ENCODE peak calls at places on chromosomes 16 and 17, in six cellular contexts. K is IMR-90, L is H1, T is mesenchymal stem cell, U is mesendoderm, J is neuronal stem cell. P is an unnamed sample.

GRCh38 chr16:47052666-47053640 is 79.5 kb upstream of the DNAJA2 start:
- DNase-seq in L (no peak), T (no peak), K (no peak), U (no peak), J (no peak), P (no peak)

GRCh38 chr17:78674595-78675315 is 97.6 kb upstream of the DNAH17 start:
- DNase-seq in K (no peak), U (peak), L (peak), J (no peak), T (no peak), P (no peak)

GRCh38 chr16:64278196-64278595 is 843.7 kb downstream of the CDH11 start:
- DNase-seq in K (peak), U (no peak), T (peak), L (no peak), J (no peak), P (no peak)

GRCh38 chr17:40791808-40792436 is 7.8 kb downstream of the KRT28 start:
- DNase-seq in J (peak), L (no peak), K (peak), T (peak), U (peak), P (peak)

GRCh38 chr16:58010886-58011285 is 9.7 kb downstream of the USB1 start:
- DNase-seq in T (no peak), J (no peak), K (no peak), L (no peak), U (peak), P (no peak)

GRCh38 chr16:85129846-85130706 is 17.8 kb upstream of the CIBAR2 start:
- DNase-seq in T (peak), U (no peak), J (no peak), K (peak), L (no peak), P (no peak)

GRCh38 chr17:77861981-77862645 is 96.4 kb upstream of the TNRC6C start:
- DNase-seq in L (no peak), K (no peak), U (no peak), J (no peak), T (no peak), P (no peak)

GRCh38 chr16:55035956-55036355 is 105.3 kb downstream of the IRX5 start:
- DNase-seq in J (no peak), T (no peak), L (peak), U (no peak), K (peak), P (no peak)

GRCh38 chr17:32449963-32450362 is 5.7 kb downstream of the PSMD11 start:
- DNase-seq in J (no peak), L (no peak), K (no peak), T (no peak), U (no peak), P (no peak)

GRCh38 chr16:20884240-20884556 is 16.0 kb downstream of the DCUN1D3 start:
- DNase-seq in K (peak), J (no peak), T (peak), U (no peak), L (no peak), P (no peak)

DNA sequence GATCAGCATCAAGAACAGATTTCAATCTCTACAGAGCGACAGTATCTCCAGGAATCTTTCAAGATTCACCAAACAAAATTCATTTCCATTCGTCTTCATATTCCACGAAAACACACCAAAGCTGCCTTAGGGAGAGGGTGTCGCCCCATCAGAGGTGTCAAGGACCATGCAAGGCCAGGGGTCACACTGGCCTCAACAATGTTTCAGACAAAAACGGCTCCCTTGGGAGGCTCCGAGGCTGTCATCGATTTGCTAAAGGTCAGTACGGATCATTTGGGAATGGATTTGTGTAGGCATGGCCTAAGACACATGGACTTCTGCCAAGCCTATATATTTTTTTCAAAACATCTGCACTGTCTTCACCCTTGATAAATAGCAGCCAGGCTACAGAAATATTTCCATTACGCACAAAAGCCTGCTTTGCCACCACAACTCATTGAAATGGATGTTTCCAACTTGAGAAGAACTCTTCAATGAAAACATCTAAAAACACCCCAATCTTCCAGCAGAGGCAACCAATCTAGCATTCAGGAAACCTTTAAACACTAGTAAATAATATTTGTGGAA is 10.3 kb downstream of the CUEDC1 start:
- DNase-seq in K (no peak), T (peak), J (no peak), L (no peak), U (no peak), P (no peak)
- H2AK5ac ChIP-seq in K (no peak), T (peak), J (no peak), L (no peak), U (no peak), P (no peak)

DNA sequence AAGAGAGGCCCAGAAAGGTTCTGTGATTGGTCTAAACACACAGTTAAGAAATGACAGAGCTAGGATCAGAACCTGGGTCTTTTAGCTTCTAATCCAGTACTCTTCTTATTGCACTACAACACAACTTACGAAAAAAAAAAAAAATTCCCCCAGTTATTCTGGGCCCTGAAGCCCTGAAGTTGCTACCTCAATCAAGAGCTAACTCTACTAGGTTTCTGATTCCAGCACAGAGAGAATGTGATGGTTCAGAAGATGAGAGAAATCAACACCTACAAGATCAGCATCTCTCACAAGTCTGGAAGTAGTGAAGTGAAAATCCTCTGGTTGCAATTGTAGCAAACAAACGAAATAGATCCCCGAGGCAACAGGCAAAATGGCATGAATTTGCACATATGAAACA is 37.3 kb downstream of the GRB7 start:
- DNase-seq in J (no peak), K (no peak), T (no peak), L (no peak), U (no peak), P (no peak)
- H3K4me3 ChIP-seq in J (no peak), K (no peak), T (no peak), L (no peak), U (no peak), P (no peak)

GRCh38 chr17:17942846-17943245 is 29.4 kb downstream of the TOM1L2 start:
- DNase-seq in L (no peak), J (no peak), T (no peak), U (peak), K (peak), P (peak)

GRCh38 chr17:17938388-17939107 is 33.7 kb downstream of the TOM1L2 start:
- DNase-seq in J (no peak), L (no peak), K (no peak), U (no peak), T (no peak), P (peak)

GRCh38 chr17:17941015-17941414 is 31.2 kb downstream of the TOM1L2 start:
- DNase-seq in T (no peak), U (no peak), J (no peak), K (no peak), L (no peak), P (no peak)

GRCh38 chr17:17937958-17938357 is 34.2 kb downstream of the TOM1L2 start:
- DNase-seq in U (no peak), K (no peak), T (no peak), L (no peak), J (no peak), P (no peak)

GRCh38 chr17:17940451-17940911 is 31.7 kb downstream of the TOM1L2 start:
- DNase-seq in L (no peak), K (peak), T (peak), U (peak), J (no peak), P (no peak)
- H3K27ac ChIP-seq in L (no peak), K (peak), T (peak), U (no peak), J (no peak), P (peak)

DNA sequence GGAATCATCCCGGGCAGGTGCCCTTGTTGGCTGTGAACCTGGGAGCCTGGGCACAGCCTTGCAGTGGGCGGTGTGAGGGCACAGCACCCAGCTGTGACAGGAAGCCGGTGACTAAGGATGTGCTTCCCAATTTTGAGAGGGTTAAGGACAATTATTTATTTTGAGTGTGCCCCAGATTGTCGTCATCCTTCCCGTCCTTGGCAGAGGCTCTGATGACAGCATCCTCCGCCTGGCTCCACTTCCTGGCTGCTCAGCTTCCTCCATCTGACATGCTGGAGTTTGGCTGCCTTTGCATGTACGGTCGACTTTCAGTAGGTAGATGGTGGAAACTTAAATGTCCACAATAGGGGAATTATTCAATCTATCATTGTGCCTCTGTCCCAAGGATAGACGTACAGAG is 282.4 kb upstream of the EEF2KMT start:
- DNase-seq in L (no peak), J (no peak), K (no peak), T (no peak), U (no peak), P (no peak)
- H2AK5ac ChIP-seq in L (no peak), J (no peak), K (no peak), T (no peak), U (no peak), P (no peak)

GRCh38 chr16:81006472-81007311 is at the start of the genes CENPN and CMC2:
- DNase-seq in L (peak), U (peak), J (peak), K (peak), T (peak), P (peak)
- H3K4me3 ChIP-seq in L (peak), U (peak), J (peak), K (peak), T (peak), P (peak)

GRCh38 chr16:69745232-69745612 is 9.5 kb downstream of the NOB1 start:
- DNase-seq in J (no peak), L (no peak), U (no peak), K (no peak), T (no peak), P (no peak)

GRCh38 chr16:69748694-69749345 is 5.9 kb downstream of the NOB1 start:
- DNase-seq in K (no peak), J (no peak), U (no peak), T (no peak), L (no peak), P (no peak)

GRCh38 chr16:69744363-69745231 is 10.1 kb downstream of the NOB1 start:
- DNase-seq in U (no peak), J (no peak), T (no peak), K (no peak), L (no peak), P (no peak)

GRCh38 chr16:69745959-69746358 is 8.8 kb downstream of the NOB1 start:
- DNase-seq in T (no peak), J (no peak), K (no peak), U (no peak), L (no peak), P (no peak)

DNA sequence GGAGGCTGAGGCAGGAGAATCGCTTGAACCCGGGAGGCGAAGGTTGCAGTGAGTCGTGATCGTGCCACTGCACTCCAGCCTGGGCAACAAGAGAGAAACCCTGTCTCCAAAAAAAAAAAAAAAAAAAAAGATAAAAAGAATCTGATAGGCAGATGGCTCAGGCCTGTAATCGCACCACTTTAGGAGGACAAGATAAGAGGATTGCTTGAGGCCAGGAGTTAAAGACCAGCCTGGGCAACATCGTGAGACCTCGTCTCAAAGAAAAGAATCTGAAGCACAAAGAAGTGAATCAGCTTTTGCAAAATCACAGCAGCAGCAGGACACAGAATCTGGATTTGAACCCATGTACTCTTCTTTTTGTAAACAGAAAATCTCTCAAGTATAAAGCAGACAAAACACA is 7.6 kb downstream of the NOB1 start:
- DNase-seq in K (no peak), U (peak), T (no peak), J (no peak), L (no peak), P (peak)
- H3K27ac ChIP-seq in K (no peak), U (no peak), T (no peak), J (no peak), L (no peak), P (no peak)

GRCh38 chr17:72151565-72152391 is 31.0 kb downstream of the SOX9 start:
- DNase-seq in J (peak), T (peak), L (peak), K (peak), U (peak), P (no peak)

GRCh38 chr17:72145972-72146755 is 25.3 kb downstream of the SOX9 start:
- DNase-seq in J (no peak), L (no peak), T (no peak), U (no peak), K (peak), P (no peak)

GRCh38 chr17:72145562-72145961 is 24.7 kb downstream of the SOX9 start:
- DNase-seq in U (no peak), T (no peak), J (no peak), K (no peak), L (no peak), P (no peak)

GRCh38 chr17:72152392-72152727 is 31.5 kb downstream of the SOX9 start:
- DNase-seq in J (no peak), U (no peak), T (no peak), K (peak), L (no peak), P (no peak)

GRCh38 chr17:72150632-72151460 is 30.0 kb downstream of the SOX9 start:
- DNase-seq in K (no peak), J (no peak), L (peak), U (peak), T (no peak), P (no peak)
- H2AK5ac ChIP-seq in K (peak), J (no peak), L (peak), U (no peak), T (peak), P (no peak)

GRCh38 chr17:46157443-46158107 is 35.7 kb downstream of the KANSL1 start:
- DNase-seq in T (no peak), U (no peak), K (peak), J (no peak), L (no peak), P (no peak)
- H3K4me3 ChIP-seq in T (no peak), U (no peak), K (no peak), J (no peak), L (no peak), P (no peak)

GRCh38 chr16:86478779-86479178 is 31.5 kb upstream of the FOXF1 start:
- DNase-seq in U (no peak), J (no peak), T (no peak), K (no peak), L (no peak), P (no peak)
- H3K27ac ChIP-seq in U (no peak), J (no peak), T (no peak), K (no peak), L (no peak), P (no peak)

GRCh38 chr16:30355954-30356308 is 823 bp upstream of the CD2BP2 start:
- DNase-seq in L (no peak), T (no peak), U (no peak), K (no peak), J (no peak), P (no peak)
- H2AK5ac ChIP-seq in L (peak), T (peak), U (peak), K (peak), J (peak), P (peak)